ENCODE peak calls at places on chromosomes 12 and 14, in ten cellular contexts. One of them, this sample, is unnamed.

GRCh38 chr12:11269607-11270006 is at the start of gene PRB3:
- DNase-seq in RWPE2: no peak
- DNase-seq in right atrium auricular region: no peak
- DNase-seq in choroid plexus epithelial cell: no peak
- DNase-seq in PC-3: no peak
- DNase-seq in cardiac muscle cell: no peak
- DNase-seq in WERI-Rb-1: no peak
- DNase-seq in A549: no peak
- DNase-seq in mesendoderm: no peak
- DNase-seq in GM23248: no peak
- DNase-seq in this sample: no peak

GRCh38 chr14:68014771-68015170 is 195.2 kb downstream of the RAD51B start:
- DNase-seq in RWPE2: no peak
- DNase-seq in right atrium auricular region: no peak
- DNase-seq in choroid plexus epithelial cell: no peak
- DNase-seq in PC-3: no peak
- DNase-seq in cardiac muscle cell: no peak
- DNase-seq in WERI-Rb-1: no peak
- DNase-seq in A549: no peak
- DNase-seq in mesendoderm: no peak
- DNase-seq in GM23248: no peak
- DNase-seq in this sample: no peak

GRCh38 chr14:22657861-22658260 is 13.7 kb upstream of the OR6J1 start:
- DNase-seq in RWPE2: no peak
- DNase-seq in right atrium auricular region: no peak
- DNase-seq in choroid plexus epithelial cell: peak; percentile 90
- DNase-seq in PC-3: peak; percentile 52
- DNase-seq in cardiac muscle cell: no peak
- DNase-seq in WERI-Rb-1: no peak
- DNase-seq in A549: no peak
- DNase-seq in mesendoderm: peak; percentile 33
- DNase-seq in GM23248: peak; percentile 62
- DNase-seq in this sample: no peak

GRCh38 chr14:61152851-61153364 is 128.2 kb downstream of the TMEM30B start:
- DNase-seq in RWPE2: no peak
- DNase-seq in right atrium auricular region: no peak
- DNase-seq in choroid plexus epithelial cell: peak; percentile 38
- DNase-seq in PC-3: peak; percentile 45
- DNase-seq in cardiac muscle cell: no peak
- DNase-seq in WERI-Rb-1: no peak
- DNase-seq in A549: no peak
- DNase-seq in mesendoderm: no peak
- DNase-seq in GM23248: peak; percentile 62
- DNase-seq in this sample: no peak

GRCh38 chr12:5230151-5230550 is 186.5 kb downstream of the KCNA5 start:
- DNase-seq in RWPE2: no peak
- DNase-seq in right atrium auricular region: no peak
- DNase-seq in choroid plexus epithelial cell: no peak
- DNase-seq in PC-3: no peak
- DNase-seq in cardiac muscle cell: no peak
- DNase-seq in WERI-Rb-1: no peak
- DNase-seq in A549: no peak
- DNase-seq in mesendoderm: no peak
- DNase-seq in GM23248: peak; percentile 35
- DNase-seq in this sample: no peak

GRCh38 chr14:105862581-105863239 is 336.3 kb downstream of the TMEM121 start:
- DNase-seq in RWPE2: peak; percentile 34
- DNase-seq in right atrium auricular region: no peak
- DNase-seq in choroid plexus epithelial cell: no peak
- DNase-seq in PC-3: no peak
- DNase-seq in cardiac muscle cell: no peak
- DNase-seq in WERI-Rb-1: no peak
- DNase-seq in A549: no peak
- DNase-seq in mesendoderm: no peak
- DNase-seq in GM23248: no peak
- DNase-seq in this sample: no peak

GRCh38 chr14:20866963-20867362 is 24.2 kb upstream of the RNASE3 start:
- DNase-seq in RWPE2: no peak
- DNase-seq in right atrium auricular region: no peak
- DNase-seq in choroid plexus epithelial cell: peak; percentile 28
- DNase-seq in PC-3: peak; percentile 53
- DNase-seq in cardiac muscle cell: peak; percentile 73
- DNase-seq in WERI-Rb-1: no peak
- DNase-seq in A549: no peak
- DNase-seq in mesendoderm: peak; percentile 57
- DNase-seq in GM23248: peak; percentile 45
- DNase-seq in this sample: no peak

GRCh38 chr12:54357802-54358619 is 6.3 kb downstream of the GPR84 start:
- DNase-seq in RWPE2: no peak
- DNase-seq in right atrium auricular region: no peak
- DNase-seq in choroid plexus epithelial cell: peak; percentile 57
- DNase-seq in PC-3: peak; percentile 38
- DNase-seq in cardiac muscle cell: no peak
- DNase-seq in WERI-Rb-1: peak; percentile 76
- DNase-seq in A549: no peak
- DNase-seq in mesendoderm: peak; percentile 82
- DNase-seq in GM23248: peak; percentile 64
- DNase-seq in this sample: no peak

GRCh38 chr14:96098309-96098998 is 59.3 kb downstream of the C14orf132 start:
- DNase-seq in RWPE2: peak; percentile 48
- DNase-seq in right atrium auricular region: no peak
- DNase-seq in choroid plexus epithelial cell: peak; percentile 80
- DNase-seq in PC-3: peak; percentile 73
- DNase-seq in cardiac muscle cell: peak; percentile 79
- DNase-seq in WERI-Rb-1: peak; percentile 87
- DNase-seq in A549: peak; percentile 75
- DNase-seq in mesendoderm: peak; percentile 88
- DNase-seq in GM23248: peak; percentile 81
- DNase-seq in this sample: peak; percentile 52

GRCh38 chr12:129629901-129630300 is 273.9 kb downstream of the TMEM132D start:
- DNase-seq in RWPE2: no peak
- DNase-seq in right atrium auricular region: no peak
- DNase-seq in choroid plexus epithelial cell: no peak
- DNase-seq in PC-3: no peak
- DNase-seq in cardiac muscle cell: no peak
- DNase-seq in WERI-Rb-1: no peak
- DNase-seq in A549: no peak
- DNase-seq in mesendoderm: no peak
- DNase-seq in GM23248: no peak
- DNase-seq in this sample: no peak

GRCh38 chr12:54502485-54502884 is 4.9 kb downstream of the NCKAP1L start:
- DNase-seq in RWPE2: no peak
- DNase-seq in right atrium auricular region: no peak
- DNase-seq in choroid plexus epithelial cell: no peak
- DNase-seq in PC-3: no peak
- DNase-seq in cardiac muscle cell: no peak
- DNase-seq in WERI-Rb-1: no peak
- DNase-seq in A549: no peak
- DNase-seq in mesendoderm: no peak
- DNase-seq in GM23248: no peak
- DNase-seq in this sample: no peak

GRCh38 chr14:90675399-90675798 is 140.8 kb downstream of the TTC7B start:
- DNase-seq in RWPE2: no peak
- DNase-seq in right atrium auricular region: no peak
- DNase-seq in choroid plexus epithelial cell: no peak
- DNase-seq in PC-3: peak; percentile 41
- DNase-seq in cardiac muscle cell: no peak
- DNase-seq in WERI-Rb-1: no peak
- DNase-seq in A549: no peak
- DNase-seq in mesendoderm: no peak
- DNase-seq in GM23248: peak; percentile 91
- DNase-seq in this sample: no peak

GRCh38 chr12:62957233-62957953 is 22.4 kb upstream of the PPM1H start:
- DNase-seq in RWPE2: no peak
- DNase-seq in right atrium auricular region: no peak
- DNase-seq in choroid plexus epithelial cell: peak; percentile 82
- DNase-seq in PC-3: peak; percentile 56
- DNase-seq in cardiac muscle cell: peak; percentile 15
- DNase-seq in WERI-Rb-1: no peak
- DNase-seq in A549: no peak
- DNase-seq in mesendoderm: peak; percentile 39
- DNase-seq in GM23248: no peak
- DNase-seq in this sample: no peak

GRCh38 chr14:73432124-73432523 is 26.2 kb downstream of the NUMB start:
- DNase-seq in RWPE2: no peak
- DNase-seq in right atrium auricular region: no peak
- DNase-seq in choroid plexus epithelial cell: no peak
- DNase-seq in PC-3: no peak
- DNase-seq in cardiac muscle cell: no peak
- DNase-seq in WERI-Rb-1: no peak
- DNase-seq in A549: no peak
- DNase-seq in mesendoderm: no peak
- DNase-seq in GM23248: no peak
- DNase-seq in this sample: no peak

GRCh38 chr12:107494331-107494730 is 191.3 kb upstream of the PWP1 start:
- DNase-seq in RWPE2: no peak
- DNase-seq in right atrium auricular region: no peak
- DNase-seq in choroid plexus epithelial cell: no peak
- DNase-seq in PC-3: no peak
- DNase-seq in cardiac muscle cell: no peak
- DNase-seq in WERI-Rb-1: no peak
- DNase-seq in A549: no peak
- DNase-seq in mesendoderm: no peak
- DNase-seq in GM23248: no peak
- DNase-seq in this sample: no peak

GRCh38 chr14:54450535-54450934 is 9.4 kb upstream of the CNIH1 start:
- DNase-seq in RWPE2: no peak
- DNase-seq in right atrium auricular region: no peak
- DNase-seq in choroid plexus epithelial cell: peak; percentile 65
- DNase-seq in PC-3: no peak
- DNase-seq in cardiac muscle cell: no peak
- DNase-seq in WERI-Rb-1: no peak
- DNase-seq in A549: no peak
- DNase-seq in mesendoderm: no peak
- DNase-seq in GM23248: peak; percentile 90
- DNase-seq in this sample: no peak

GRCh38 chr14:51386411-51386810 is 146.4 kb downstream of the TMX1 start:
- DNase-seq in RWPE2: no peak
- DNase-seq in right atrium auricular region: no peak
- DNase-seq in choroid plexus epithelial cell: no peak
- DNase-seq in PC-3: no peak
- DNase-seq in cardiac muscle cell: no peak
- DNase-seq in WERI-Rb-1: no peak
- DNase-seq in A549: no peak
- DNase-seq in mesendoderm: no peak
- DNase-seq in GM23248: no peak
- DNase-seq in this sample: no peak
- H3K4me3 ChIP-seq in RWPE2: no peak overlapping the region
- H3K4me3 ChIP-seq in right atrium auricular region: no peak overlapping the region
- H3K4me3 ChIP-seq in choroid plexus epithelial cell: no peak overlapping the region
- H3K4me3 ChIP-seq in PC-3: no peak overlapping the region
- H3K4me3 ChIP-seq in cardiac muscle cell: no peak overlapping the region
- H3K4me3 ChIP-seq in WERI-Rb-1: no peak overlapping the region
- H3K4me3 ChIP-seq in A549: no peak overlapping the region
- H3K4me3 ChIP-seq in mesendoderm: no peak overlapping the region
- H3K4me3 ChIP-seq in GM23248: no peak overlapping the region
- H3K4me3 ChIP-seq in this sample: no peak overlapping the region

GRCh38 chr12:119398190-119398589 is 63.7 kb downstream of the CCDC60 start:
- DNase-seq in RWPE2: no peak
- DNase-seq in right atrium auricular region: no peak
- DNase-seq in choroid plexus epithelial cell: no peak
- DNase-seq in PC-3: no peak
- DNase-seq in cardiac muscle cell: no peak
- DNase-seq in WERI-Rb-1: no peak
- DNase-seq in A549: no peak
- DNase-seq in mesendoderm: no peak
- DNase-seq in GM23248: no peak
- DNase-seq in this sample: no peak

GRCh38 chr12:119393685-119394084 is 59.2 kb downstream of the CCDC60 start:
- DNase-seq in RWPE2: no peak
- DNase-seq in right atrium auricular region: no peak
- DNase-seq in choroid plexus epithelial cell: no peak
- DNase-seq in PC-3: no peak
- DNase-seq in cardiac muscle cell: no peak
- DNase-seq in WERI-Rb-1: no peak
- DNase-seq in A549: no peak
- DNase-seq in mesendoderm: no peak
- DNase-seq in GM23248: no peak
- DNase-seq in this sample: no peak

GRCh38 chr12:119397540-119397939 is 63.0 kb downstream of the CCDC60 start:
- DNase-seq in RWPE2: no peak
- DNase-seq in right atrium auricular region: no peak
- DNase-seq in choroid plexus epithelial cell: no peak
- DNase-seq in PC-3: no peak
- DNase-seq in cardiac muscle cell: no peak
- DNase-seq in WERI-Rb-1: no peak
- DNase-seq in A549: no peak
- DNase-seq in mesendoderm: no peak
- DNase-seq in GM23248: no peak
- DNase-seq in this sample: no peak
- H3K4me3 ChIP-seq in RWPE2: no peak overlapping the region
- H3K4me3 ChIP-seq in right atrium auricular region: no peak overlapping the region
- H3K4me3 ChIP-seq in choroid plexus epithelial cell: no peak overlapping the region
- H3K4me3 ChIP-seq in PC-3: no peak overlapping the region
- H3K4me3 ChIP-seq in cardiac muscle cell: no peak overlapping the region
- H3K4me3 ChIP-seq in WERI-Rb-1: no peak overlapping the region
- H3K4me3 ChIP-seq in A549: no peak overlapping the region
- H3K4me3 ChIP-seq in mesendoderm: no peak overlapping the region
- H3K4me3 ChIP-seq in GM23248: no peak overlapping the region
- H3K4me3 ChIP-seq in this sample: no peak overlapping the region

GRCh38 chr14:51852541-51852940 is 7.9 kb upstream of the GNG2 start:
- DNase-seq in RWPE2: no peak
- DNase-seq in right atrium auricular region: no peak
- DNase-seq in choroid plexus epithelial cell: peak; percentile 59
- DNase-seq in PC-3: no peak
- DNase-seq in cardiac muscle cell: no peak
- DNase-seq in WERI-Rb-1: no peak
- DNase-seq in A549: no peak
- DNase-seq in mesendoderm: no peak
- DNase-seq in GM23248: peak; percentile 80
- DNase-seq in this sample: no peak
- H3K4me3 ChIP-seq in RWPE2: no peak overlapping the region
- H3K4me3 ChIP-seq in right atrium auricular region: no peak overlapping the region
- H3K4me3 ChIP-seq in choroid plexus epithelial cell: no peak overlapping the region
- H3K4me3 ChIP-seq in PC-3: no peak overlapping the region
- H3K4me3 ChIP-seq in cardiac muscle cell: no peak overlapping the region
- H3K4me3 ChIP-seq in WERI-Rb-1: no peak overlapping the region
- H3K4me3 ChIP-seq in A549: no peak overlapping the region
- H3K4me3 ChIP-seq in mesendoderm: no peak overlapping the region
- H3K4me3 ChIP-seq in GM23248: peak overlapping the region; percentile 29
- H3K4me3 ChIP-seq in this sample: no peak overlapping the region

DNA sequence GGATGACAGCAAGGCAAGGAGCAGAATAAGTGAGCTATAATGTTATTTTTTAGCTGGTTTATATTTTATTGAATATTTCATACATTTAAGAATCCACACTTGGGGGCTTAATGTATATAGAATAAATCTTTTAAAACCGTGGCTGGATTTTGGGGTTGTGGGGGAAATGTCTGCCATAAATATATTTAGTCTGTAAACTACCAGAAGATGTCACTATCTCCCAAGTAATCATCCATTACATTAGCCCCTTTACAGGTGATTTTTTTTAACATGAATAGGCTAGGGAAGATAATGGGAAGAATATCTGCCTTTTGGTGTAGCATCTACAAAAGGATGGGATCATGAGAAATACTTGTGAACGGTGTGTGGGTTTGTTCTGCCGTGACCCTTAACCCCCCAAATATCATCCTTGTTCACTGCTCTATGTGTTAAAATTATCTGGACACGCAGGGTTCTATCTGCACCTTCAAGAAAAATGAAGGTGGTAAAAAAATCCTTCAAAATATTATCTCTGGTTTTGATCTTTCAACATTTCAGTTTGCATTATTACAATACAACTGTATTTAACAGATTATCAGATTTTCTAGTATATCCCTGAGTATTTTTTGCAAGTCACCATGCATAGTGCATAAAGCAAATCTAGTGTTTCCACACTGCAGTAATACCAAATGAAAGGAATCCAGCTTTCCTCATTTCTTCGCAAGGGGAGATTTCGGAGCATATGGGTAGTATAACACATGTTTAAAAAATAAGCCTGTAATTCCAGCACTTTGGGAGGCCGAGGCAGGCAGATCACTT is 8.0 kb upstream of the SLC17A8 start:
- DNase-seq in RWPE2: no peak
- DNase-seq in right atrium auricular region: no peak
- DNase-seq in choroid plexus epithelial cell: peak; percentile 66
- DNase-seq in PC-3: peak; percentile 66
- DNase-seq in cardiac muscle cell: no peak
- DNase-seq in WERI-Rb-1: no peak
- DNase-seq in A549: peak; percentile 34
- DNase-seq in mesendoderm: peak; percentile 53
- DNase-seq in GM23248: peak; percentile 54
- DNase-seq in this sample: no peak
- H3K4me3 ChIP-seq in RWPE2: no peak overlapping the region
- H3K4me3 ChIP-seq in right atrium auricular region: no peak overlapping the region
- H3K4me3 ChIP-seq in choroid plexus epithelial cell: no peak overlapping the region
- H3K4me3 ChIP-seq in PC-3: no peak overlapping the region
- H3K4me3 ChIP-seq in cardiac muscle cell: no peak overlapping the region
- H3K4me3 ChIP-seq in WERI-Rb-1: no peak overlapping the region
- H3K4me3 ChIP-seq in A549: no peak overlapping the region
- H3K4me3 ChIP-seq in mesendoderm: no peak overlapping the region
- H3K4me3 ChIP-seq in GM23248: no peak overlapping the region
- H3K4me3 ChIP-seq in this sample: no peak overlapping the region

This sample was measured in prostate gland.